ENCODE peak calls at places on chromosome 10, in seven cellular contexts. Q is breast epithelium, N is AG04450, G is psoas muscle, P is heart right ventricle, X is AG10803, M is HL-60. I is an unnamed sample.

GRCh38 chr10:63633677-63634487 is 112.7 kb downstream of the REEP3 start:
- DNase-seq in P (no peak), X (peak; percentile 44), Q (no peak), G (no peak), M (peak; percentile 18), N (no peak), I (no peak)

GRCh38 chr10:96690755-96691730 is 29.3 kb downstream of the PIK3AP1 start:
- DNase-seq in X (peak; percentile 71), M (no peak), Q (no peak), N (no peak), P (no peak), G (no peak), I (no peak)

GRCh38 chr10:78211476-78212110 is 177.9 kb downstream of the RPS24 start:
- DNase-seq in G (peak; percentile 23), X (peak; percentile 63), M (no peak), Q (no peak), P (peak; percentile 39), N (peak; percentile 30), I (no peak)

GRCh38 chr10:23310443-23310842 is 34.2 kb downstream of the C10orf67 start:
- DNase-seq in M (no peak), P (peak; percentile 10), X (peak; percentile 60), N (no peak), G (no peak), Q (no peak), I (no peak)

GRCh38 chr10:71725998-71726672 is 6.6 kb upstream of the C10orf105 start:
- DNase-seq in G (no peak), Q (no peak), M (no peak), P (no peak), N (no peak), X (peak; percentile 29), I (no peak)

GRCh38 chr10:114881462-114881861 is 56.5 kb upstream of the TRUB1 start:
- DNase-seq in Q (no peak), G (no peak), P (no peak), X (peak; percentile 20), M (no peak), N (no peak), I (no peak)

GRCh38 chr10:32103721-32104120 is 47.5 kb upstream of the KIF5B start:
- DNase-seq in X (peak; percentile 15), G (no peak), P (no peak), Q (no peak), N (no peak), M (no peak), I (no peak)

GRCh38 chr10:54613162-54613561 is 187.9 kb downstream of the PCDH15 start:
- DNase-seq in P (no peak), G (no peak), N (no peak), X (no peak), Q (no peak), M (no peak), I (no peak)

GRCh38 chr10:80260295-80261243 is 28.9 kb downstream of the MAT1A start:
- DNase-seq in P (no peak), M (no peak), G (no peak), Q (peak; percentile 42), N (no peak), X (no peak), I (no peak)

GRCh38 chr10:99681553-99681952 is 22.2 kb downstream of the ENTPD7 start:
- DNase-seq in G (no peak), X (peak; percentile 93), P (peak; percentile 23), M (no peak), N (peak; percentile 49), Q (no peak), I (no peak)

GRCh38 chr10:62373995-62374861 is at the start of gene ZNF365:
- DNase-seq in P (peak; percentile 25), M (peak; percentile 22), Q (peak; percentile 54), G (peak; percentile 17), N (no peak), X (peak; percentile 22), I (no peak)

GRCh38 chr10:3043512-3044368 is 23.6 kb upstream of the PFKP start:
- DNase-seq in Q (no peak), M (peak; percentile 23), N (no peak), G (peak; percentile 47), P (peak; percentile 52), X (peak; percentile 78), I (no peak)

GRCh38 chr10:62083413-62083794 is 181.9 kb downstream of the ARID5B start:
- DNase-seq in P (peak; percentile 39), X (peak; percentile 62), M (no peak), G (no peak), N (no peak), Q (no peak), I (no peak)

GRCh38 chr10:100446130-100446761 is 16.6 kb upstream of the WNT8B start:
- DNase-seq in G (no peak), M (no peak), Q (no peak), X (no peak), N (no peak), P (no peak), I (no peak)

GRCh38 chr10:49526624-49527023 is 12.3 kb downstream of the ERCC6 start:
- DNase-seq in Q (no peak), P (no peak), N (no peak), G (no peak), X (peak; percentile 88), M (peak; percentile 75), I (peak; percentile 54)

GRCh38 chr10:131271195-131271880 is 40.2 kb downstream of the TCERG1L start:
- DNase-seq in G (no peak), P (no peak), M (no peak), N (no peak), Q (no peak), X (no peak), I (no peak)

GRCh38 chr10:88095291-88095721 is 231.9 kb downstream of the PTEN start:
- DNase-seq in X (peak; percentile 97), P (no peak), Q (no peak), G (no peak), M (no peak), N (peak; percentile 74), I (peak; percentile 96)

GRCh38 chr10:130194991-130195645 is 58.9 kb downstream of the GLRX3 start:
- DNase-seq in M (no peak), X (no peak), Q (no peak), N (no peak), G (no peak), P (no peak), I (no peak)

GRCh38 chr10:21138769-21139324 is 241.7 kb upstream of the NEBL start:
- DNase-seq in M (no peak), N (no peak), P (no peak), G (no peak), Q (no peak), X (no peak), I (no peak)

GRCh38 chr10:106931159-106931852 is 233.2 kb downstream of the SORCS1 start:
- DNase-seq in G (no peak), M (no peak), P (no peak), Q (no peak), N (no peak), X (no peak), I (no peak)

GRCh38 chr10:78319371-78319770 is 285.7 kb downstream of the RPS24 start:
- DNase-seq in M (no peak), P (no peak), X (no peak), Q (no peak), N (no peak), G (no peak), I (no peak)

GRCh38 chr10:133299224-133299623 is 9.4 kb downstream of the TUBGCP2 start:
- DNase-seq in P (no peak), G (no peak), M (no peak), Q (no peak), N (no peak), X (no peak), I (no peak)

GRCh38 chr10:101694674-101695403 is at the start of gene FBXW4:
- DNase-seq in X (peak; percentile 38), N (no peak), G (peak; percentile 60), Q (peak; percentile 57), M (peak; percentile 80), P (peak; percentile 42), I (no peak)

DNA sequence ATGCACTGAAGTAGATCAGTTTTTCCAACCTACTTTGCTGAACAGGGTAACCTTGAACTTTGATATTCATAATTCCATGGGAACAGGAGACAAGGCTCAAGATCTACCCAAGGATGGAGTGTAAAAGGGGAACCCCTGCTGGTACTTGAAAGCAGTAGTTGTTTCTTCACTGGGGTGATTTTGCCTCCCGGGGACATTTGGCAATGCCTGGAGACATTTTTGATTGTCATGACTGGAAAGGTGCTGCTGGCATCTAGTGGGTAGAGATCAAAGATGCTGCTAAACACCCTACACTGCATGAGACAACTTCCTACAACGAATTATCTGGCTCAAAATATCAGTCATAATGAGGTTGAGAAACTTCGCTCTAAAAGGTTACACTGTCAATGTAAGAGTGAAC is 214.8 kb upstream of the CTBP2 start:
- DNase-seq in P (no peak), M (no peak), N (no peak), Q (no peak), X (no peak), G (no peak), I (no peak)
- TF ChIP-seq CTCF in P (peak; percentile 23), M (no peak), N (peak; percentile 17), Q (no peak), X (no peak), G (peak; percentile 13), I (no peak)

GRCh38 chr10:47081264-47081663 is 170.0 kb downstream of the PTPN20 start:
- DNase-seq in Q (no peak), P (no peak), X (no peak), M (no peak), G (no peak), N (no peak), I (no peak)

GRCh38 chr10:47078393-47079163 is 167.3 kb downstream of the PTPN20 start:
- DNase-seq in P (no peak), X (no peak), N (no peak), M (no peak), G (no peak), Q (no peak), I (no peak)

GRCh38 chr10:47079177-47079580 is 168.0 kb downstream of the PTPN20 start:
- DNase-seq in Q (no peak), M (no peak), X (no peak), G (no peak), N (no peak), P (no peak), I (no peak)

GRCh38 chr10:47076949-47077348 is 165.7 kb downstream of the PTPN20 start:
- DNase-seq in M (peak; percentile 8), P (no peak), Q (no peak), N (no peak), X (peak; percentile 17), G (no peak), I (peak; percentile 44)

DNA sequence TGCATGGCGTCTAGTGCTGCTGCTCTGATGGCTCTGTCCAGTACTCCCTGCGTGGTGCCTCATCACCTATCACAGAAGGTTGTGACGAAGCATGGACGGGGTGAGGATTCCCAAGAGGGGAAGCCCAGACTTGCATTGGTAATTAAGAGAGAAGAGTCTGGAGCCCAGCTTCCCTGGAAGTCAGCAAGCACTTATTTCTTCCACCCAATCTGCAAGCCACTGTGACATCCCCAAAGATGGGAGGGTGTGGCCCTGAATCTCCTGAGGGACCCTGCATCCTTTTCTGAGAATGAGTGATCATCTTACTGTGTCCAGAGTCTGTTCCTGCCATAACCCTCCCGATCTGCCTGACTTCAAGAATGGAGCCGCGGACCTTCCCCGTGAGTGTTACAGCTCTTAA is 166.7 kb downstream of the PTPN20 start:
- DNase-seq in M (no peak), X (no peak), Q (no peak), G (no peak), N (no peak), P (no peak), I (no peak)
- H3K4me3 ChIP-seq in M (no peak overlapping the region), X (no peak overlapping the region), Q (no peak overlapping the region), G (no peak overlapping the region), N (no peak overlapping the region), P (no peak overlapping the region), I (no peak overlapping the region)

GRCh38 chr10:86642499-86642898 is 11.8 kb upstream of the OPN4 start:
- DNase-seq in P (no peak), X (peak; percentile 63), N (no peak), M (no peak), G (no peak), Q (no peak), I (no peak)
- TF ChIP-seq CTCF in P (no peak), X (peak; percentile 45), N (no peak), M (no peak), G (no peak), Q (no peak), I (peak; percentile 10)

GRCh38 chr10:125151824-125152634 is 8.3 kb downstream of the CTBP2 start:
- DNase-seq in G (no peak), P (no peak), X (no peak), N (no peak), M (no peak), Q (no peak), I (no peak)
- H3K4me3 ChIP-seq in G (no peak overlapping the region), P (no peak overlapping the region), X (no peak overlapping the region), N (no peak overlapping the region), M (peak overlapping the region; percentile 2), Q (peak overlapping the region; percentile 47), I (no peak overlapping the region)